ENCODE peak calls at places on chromosomes 11 and 22, in ten cellular contexts. K, N, I, L, E, Q, S, G, F and O are unnamed samples.
A peak's percentile ranks its signal among the peaks of the same experiment; 100 is the strongest.

GRCh38 chr22:27853404-27853803 is 51.8 kb upstream of the MN1 start:
- DNase-seq in K (no peak), N (no peak), I (no peak), L (no peak), E (no peak), Q (peak; percentile 68), S (peak; percentile 63), G (no peak), F (no peak), O (no peak)

GRCh38 chr11:126484266-126484665 is 128.8 kb downstream of the ST3GAL4 start:
- DNase-seq in K (peak; percentile 11), N (no peak), I (no peak), L (no peak), E (peak; percentile 84), Q (peak; percentile 94), S (peak; percentile 69), G (no peak), F (no peak), O (no peak)

GRCh38 chr11:2139118-2139490 is at the start of gene IGF2:
- DNase-seq in K (peak; percentile 43), N (no peak), I (no peak), L (no peak), E (no peak), Q (no peak), S (no peak), G (no peak), F (no peak), O (no peak)

GRCh38 chr22:22201185-22201924 is 43.2 kb upstream of the VPREB1 start:
- DNase-seq in K (peak; percentile 25), N (no peak), I (peak; percentile 58), L (peak; percentile 37), E (peak; percentile 18), Q (peak; percentile 24), S (peak; percentile 46), G (peak; percentile 90), F (peak; percentile 90), O (peak; percentile 84)

GRCh38 chr22:19412934-19413333 is 18.6 kb downstream of the HIRA start:
- DNase-seq in K (no peak), N (no peak), I (no peak), L (no peak), E (no peak), Q (no peak), S (no peak), G (no peak), F (no peak), O (no peak)

GRCh38 chr11:125167292-125167953 is 2.9 kb downstream of the PKNOX2 start:
- DNase-seq in K (no peak), N (no peak), I (peak; percentile 75), L (peak; percentile 86), E (no peak), Q (peak; percentile 25), S (no peak), G (no peak), F (no peak), O (no peak)

GRCh38 chr11:115803341-115803740 is 299.1 kb upstream of the CADM1 start:
- DNase-seq in K (no peak), N (no peak), I (no peak), L (no peak), E (no peak), Q (no peak), S (no peak), G (no peak), F (no peak), O (no peak)

GRCh38 chr22:37220543-37220968 is 8.3 kb upstream of the SSTR3 start:
- DNase-seq in K (no peak), N (no peak), I (no peak), L (no peak), E (no peak), Q (no peak), S (no peak), G (no peak), F (no peak), O (no peak)

GRCh38 chr11:128476729-128477128 is 110.6 kb downstream of the ETS1 start:
- DNase-seq in K (no peak), N (no peak), I (peak; percentile 88), L (no peak), E (no peak), Q (no peak), S (no peak), G (no peak), F (no peak), O (peak; percentile 77)

GRCh38 chr11:76861490-76861953 is 804 bp downstream of the ACER3 start:
- DNase-seq in K (no peak), N (no peak), I (peak; percentile 14), L (no peak), E (peak; percentile 19), Q (no peak), S (peak; percentile 13), G (peak; percentile 23), F (no peak), O (no peak)

GRCh38 chr11:129061466-129062194 is 119.0 kb upstream of the TP53AIP1 start:
- DNase-seq in K (no peak), N (no peak), I (no peak), L (no peak), E (peak; percentile 95), Q (peak; percentile 50), S (peak; percentile 75), G (no peak), F (no peak), O (no peak)

GRCh38 chr22:34833982-34834510 is 231.9 kb upstream of the ISX start:
- DNase-seq in K (no peak), N (no peak), I (peak; percentile 84), L (no peak), E (no peak), Q (no peak), S (no peak), G (no peak), F (no peak), O (no peak)

GRCh38 chr11:15535414-15535813 is 420.7 kb downstream of the INSC start:
- DNase-seq in K (no peak), N (no peak), I (peak; percentile 70), L (no peak), E (no peak), Q (no peak), S (no peak), G (no peak), F (no peak), O (no peak)

GRCh38 chr22:47805394-47805935 is 1043.0 kb downstream of the TBC1D22A start:
- DNase-seq in K (no peak), N (no peak), I (no peak), L (no peak), E (no peak), Q (no peak), S (no peak), G (no peak), F (no peak), O (no peak)

DNA sequence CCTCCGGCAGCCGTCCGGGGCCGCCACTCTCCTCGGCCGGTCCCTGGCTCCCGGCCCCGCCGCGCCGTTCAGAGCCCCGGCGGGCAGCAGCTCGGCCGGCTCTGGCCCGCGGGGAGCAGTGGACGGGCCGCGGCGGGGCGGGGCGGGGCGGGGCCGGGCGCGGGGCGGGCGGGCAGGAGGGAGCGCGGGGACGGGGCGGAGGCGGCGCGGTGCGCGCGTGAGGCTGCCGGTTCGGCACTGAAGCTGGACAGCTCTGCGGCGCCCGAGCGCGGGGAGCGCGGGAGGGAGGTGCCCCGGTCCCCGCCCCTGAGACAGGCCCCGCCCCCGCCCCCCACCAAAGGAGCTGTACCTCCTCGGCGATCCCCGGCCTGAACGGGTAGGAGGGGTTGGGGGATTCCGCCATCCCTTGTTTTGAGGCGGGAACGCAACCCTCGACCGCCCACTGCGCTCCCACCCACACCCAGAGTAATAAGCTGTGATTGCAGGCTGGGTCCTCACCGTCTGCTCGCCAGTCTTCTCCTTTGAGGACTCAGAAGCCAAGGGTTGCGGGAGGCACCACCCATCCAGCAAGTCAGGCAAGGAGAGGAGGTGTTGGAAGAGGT is at the start of gene DRD2:
- DNase-seq in K (no peak), N (no peak), I (peak; percentile 19), L (peak; percentile 27), E (no peak), Q (no peak), S (peak; percentile 42), G (no peak), F (no peak), O (no peak)
- H3K27me3 ChIP-seq in K (peaks cover 32% of the 10 kb centered on the region), N (peaks cover 18% of the 10 kb centered on the region), I (peaks cover 9% of the 10 kb centered on the region), L (peaks cover 2% of the 10 kb centered on the region), E (peaks cover 84% of the 10 kb centered on the region), Q (peaks cover 19% of the 10 kb centered on the region), S (peaks cover 74% of the 10 kb centered on the region), G (peaks cover 12% of the 10 kb centered on the region), F (peaks cover 5% of the 10 kb centered on the region), O (no peaks in the 10 kb centered on the region)

DNA sequence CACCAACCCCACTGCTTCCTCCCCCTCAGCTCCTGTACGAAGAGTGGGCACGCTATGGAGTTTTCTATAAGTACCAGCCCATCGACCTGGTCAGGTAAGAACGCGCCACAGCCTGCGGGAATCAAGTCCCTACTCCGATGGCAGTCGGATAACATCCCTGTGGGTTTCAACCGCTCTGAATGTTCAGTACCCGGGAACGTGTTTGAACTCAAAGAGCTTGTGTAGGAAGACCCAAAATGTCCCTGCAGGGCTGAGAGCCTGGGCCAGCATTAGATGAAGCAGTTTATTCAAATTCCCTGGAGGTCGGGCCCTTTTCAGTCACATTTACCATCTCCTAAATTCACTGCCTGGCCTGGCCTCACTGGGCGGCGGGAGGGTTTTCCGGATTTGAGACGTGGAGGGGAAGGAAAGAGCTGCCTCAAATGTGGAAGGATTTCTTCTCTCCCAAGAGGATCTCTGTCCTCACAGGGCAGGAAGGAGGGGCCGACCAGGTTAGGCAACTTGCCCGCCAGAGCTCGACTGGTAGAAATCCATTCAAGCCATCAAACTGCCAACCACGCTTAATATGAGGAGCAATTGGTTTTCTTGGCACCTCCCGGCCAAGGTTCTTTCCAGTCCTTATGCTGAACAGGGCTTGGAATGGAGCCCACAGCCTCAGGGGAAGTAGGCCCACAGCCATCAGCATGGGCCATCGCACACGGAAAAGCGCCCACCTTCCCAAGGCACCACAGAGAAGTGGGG is 46.4 kb downstream of the ANO1 start:
- DNase-seq in K (no peak), N (no peak), I (no peak), L (no peak), E (no peak), Q (no peak), S (no peak), G (no peak), F (no peak), O (no peak)
- H3K27ac ChIP-seq in K (no peak overlapping the region), N (no peak overlapping the region), I (no peak overlapping the region), L (no peak overlapping the region), E (no peak overlapping the region), Q (no peak overlapping the region), S (no peak overlapping the region), G (no peak overlapping the region), F (no peak overlapping the region), O (no peak overlapping the region)

DNA sequence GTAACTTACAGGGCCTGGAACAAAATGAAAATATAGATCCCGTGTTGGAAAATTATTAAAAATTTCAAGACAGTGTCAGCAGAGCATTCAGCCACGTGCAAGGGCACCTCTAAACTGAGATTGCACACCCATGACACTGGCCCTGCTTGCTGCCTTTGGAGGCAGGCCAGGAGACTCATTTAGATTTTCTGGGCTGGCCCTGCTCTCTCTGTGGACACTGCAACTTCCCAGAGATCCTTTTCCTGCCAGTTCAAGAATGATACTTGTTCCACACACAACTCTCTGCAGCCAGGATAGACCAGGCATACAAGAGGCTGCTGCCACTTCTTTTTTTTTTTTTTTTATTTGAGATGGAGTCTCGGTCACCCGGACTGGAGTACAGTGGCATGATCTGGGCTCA is 56.7 kb upstream of the PTPRJ start:
- DNase-seq in K (no peak), N (no peak), I (no peak), L (no peak), E (no peak), Q (peak; percentile 51), S (peak; percentile 77), G (no peak), F (no peak), O (no peak)
- H3K4me2 ChIP-seq in K (no peak overlapping the region), N (no peak overlapping the region), I (no peak overlapping the region), L (no peak overlapping the region), E (no peak overlapping the region), Q (no peak overlapping the region), S (no peak overlapping the region), G (no peak overlapping the region), F (no peak overlapping the region), O (no peak overlapping the region)

GRCh38 chr22:39946571-39947407 is 13.4 kb upstream of the TMA7B start:
- DNase-seq in K (no peak), N (no peak), I (peak; percentile 84), L (no peak), E (no peak), Q (no peak), S (no peak), G (peak; percentile 81), F (no peak), O (no peak)
- H3K27me3 ChIP-seq in K (peaks cover 10% of the 10 kb centered on the region), N (no peaks in the 10 kb centered on the region), I (no peaks in the 10 kb centered on the region), L (no peaks in the 10 kb centered on the region), E (peaks cover 4% of the 10 kb centered on the region), Q (peaks cover 57% of the 10 kb centered on the region), S (peaks cover 39% of the 10 kb centered on the region), G (no peaks in the 10 kb centered on the region), F (no peaks in the 10 kb centered on the region), O (no peaks in the 10 kb centered on the region)